ENCODE peak calls at places on chromosome 9, in five cellular contexts. D is H9, U is H1, N is neuronal stem cell, Q is mesenchymal stem cell. V is an unnamed sample.

GRCh38 chr9:35448511-35448910 is 41.4 kb upstream of the RUSC2 start:
- DNase-seq in D (no peak), N (no peak), Q (peak), U (no peak), V (no peak)

GRCh38 chr9:4297151-4297794 is 2.6 kb downstream of the GLIS3 start:
- DNase-seq in N (peak), U (peak), D (peak), Q (peak), V (peak)

GRCh38 chr9:97293207-97293721 is 14.2 kb upstream of the CCDC180 start:
- DNase-seq in D (no peak), Q (peak), U (no peak), N (no peak), V (no peak)

GRCh38 chr9:13860926-13861325 is 453.0 kb downstream of the NFIB start:
- DNase-seq in N (no peak), Q (no peak), U (no peak), D (no peak), V (no peak)

GRCh38 chr9:88106492-88106891 is 31.8 kb downstream of the SPATA31C2 start:
- DNase-seq in Q (peak), D (peak), N (no peak), U (no peak), V (peak)

GRCh38 chr9:13459071-13459470 is 179.6 kb upstream of the MPDZ start:
- DNase-seq in U (no peak), N (no peak), D (no peak), Q (no peak), V (no peak)

GRCh38 chr9:128001411-128002298 is 20.9 kb upstream of the EEIG1 start:
- DNase-seq in D (peak), N (no peak), Q (peak), U (peak), V (peak)

GRCh38 chr9:30015073-30015472 is 2369.4 kb upstream of the ACO1 start:
- DNase-seq in D (no peak), N (no peak), U (no peak), Q (peak), V (no peak)

GRCh38 chr9:70406446-70406862 is 8.0 kb downstream of the KLF9 start:
- DNase-seq in D (no peak), U (no peak), N (no peak), Q (peak), V (no peak)

GRCh38 chr9:113787871-113788270 is 88.2 kb upstream of the ZNF618 start:
- DNase-seq in D (peak), Q (no peak), U (no peak), N (no peak), V (no peak)

GRCh38 chr9:99931155-99931840 is 24.8 kb downstream of the STX17 start:
- DNase-seq in Q (no peak), D (no peak), N (no peak), U (no peak), V (no peak)

GRCh38 chr9:34047864-34048729 is 590 bp downstream of the UBAP2 start:
- DNase-seq in U (no peak), D (peak), N (peak), Q (no peak), V (no peak)

GRCh38 chr9:86263876-86264275 is 4.4 kb upstream of the C9orf153 start:
- DNase-seq in U (no peak), Q (no peak), D (no peak), N (no peak), V (no peak)

GRCh38 chr9:130426883-130427282 is 17.9 kb upstream of the ASS1 start:
- DNase-seq in N (no peak), U (no peak), D (peak), Q (peak), V (no peak)

GRCh38 chr9:15304620-15305019 is 2.4 kb downstream of the TTC39B start:
- DNase-seq in D (no peak), U (peak), Q (no peak), N (no peak), V (no peak)

GRCh38 chr9:70635790-70636189 is 221.3 kb upstream of the KLF9 start:
- DNase-seq in Q (no peak), U (no peak), N (no peak), D (no peak), V (no peak)

GRCh38 chr9:99181621-99182020 is 40.1 kb downstream of the ALG2 start:
- DNase-seq in U (no peak), D (no peak), Q (peak), N (no peak), V (peak)

DNA sequence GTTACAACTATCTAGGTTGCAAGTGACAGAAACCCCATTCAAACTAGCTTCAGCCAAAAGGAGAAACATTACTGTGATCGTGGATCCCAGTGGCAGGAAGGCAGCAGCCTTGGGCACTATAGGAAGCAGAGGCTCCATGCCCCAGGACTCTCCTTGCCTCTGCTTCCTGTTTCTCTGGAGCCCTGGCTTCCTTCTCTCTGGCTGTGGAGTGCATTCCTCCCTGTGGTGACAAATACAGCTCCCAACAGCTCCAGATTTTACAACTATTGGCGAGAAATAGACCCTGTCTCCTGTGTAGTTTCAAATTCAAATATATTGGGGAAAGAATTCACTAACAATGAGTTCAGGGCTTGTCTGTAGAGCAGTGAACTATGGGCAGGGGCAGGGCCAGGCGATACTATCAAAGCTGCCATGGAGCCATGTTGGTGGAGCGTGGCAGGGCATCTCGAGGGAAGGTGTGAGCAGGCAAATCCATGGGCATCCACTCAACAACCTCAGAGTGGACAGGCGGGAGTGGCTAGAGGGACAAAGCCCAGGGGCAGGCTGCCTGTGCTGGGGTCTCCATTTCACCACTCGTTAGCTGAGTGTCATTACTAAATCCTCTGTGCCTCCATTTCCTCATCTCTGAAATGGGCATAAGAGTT is 189.5 kb downstream of the ERCC6L2 start:
- DNase-seq in D (no peak), U (no peak), N (no peak), Q (no peak), V (no peak)
- H2BK12ac ChIP-seq in D (no peak), U (no peak), N (no peak), Q (peak), V (no peak)

GRCh38 chr9:108724669-108725068 is 131.1 kb downstream of the ACTL7B start:
- DNase-seq in D (no peak), Q (no peak), N (no peak), U (no peak), V (no peak)
- H2AFZ ChIP-seq in D (no peak), Q (no peak), N (no peak), U (no peak), V (no peak)

DNA sequence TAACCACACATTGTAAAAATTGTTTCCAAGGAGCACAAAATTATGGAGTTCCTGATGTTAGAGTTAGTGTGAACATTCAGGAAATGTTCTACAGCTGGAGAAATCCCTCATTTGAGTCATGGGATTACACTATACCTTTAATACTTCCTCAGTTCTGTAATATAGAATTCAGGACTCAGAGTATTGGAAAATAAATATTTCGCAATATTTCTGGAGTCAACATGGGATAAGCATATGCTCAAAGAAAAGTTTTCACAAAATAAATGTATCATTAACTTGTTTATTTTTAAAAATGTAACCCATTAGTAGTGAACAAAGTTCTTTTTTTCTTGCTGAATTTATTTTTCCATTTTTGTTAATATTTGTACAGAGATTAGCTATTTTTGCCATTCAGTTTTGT is 8.6 kb downstream of the CYLC2 start:
- DNase-seq in U (no peak), N (no peak), Q (no peak), D (no peak), V (no peak)
- H2BK12ac ChIP-seq in U (no peak), N (no peak), Q (no peak), D (no peak), V (no peak)

GRCh38 chr9:129254566-129255287 is 76.7 kb upstream of the IER5L start:
- DNase-seq in Q (no peak), N (no peak), U (no peak), D (no peak), V (no peak)

GRCh38 chr9:129256959-129257713 is 79.1 kb upstream of the IER5L start:
- DNase-seq in U (no peak), N (no peak), D (no peak), Q (peak), V (peak)

GRCh38 chr9:129250786-129251185 is 72.7 kb upstream of the IER5L start:
- DNase-seq in U (no peak), N (no peak), D (no peak), Q (peak), V (no peak)

GRCh38 chr9:129253820-129254381 is 75.8 kb upstream of the IER5L start:
- DNase-seq in Q (no peak), U (no peak), D (no peak), N (no peak), V (no peak)

DNA sequence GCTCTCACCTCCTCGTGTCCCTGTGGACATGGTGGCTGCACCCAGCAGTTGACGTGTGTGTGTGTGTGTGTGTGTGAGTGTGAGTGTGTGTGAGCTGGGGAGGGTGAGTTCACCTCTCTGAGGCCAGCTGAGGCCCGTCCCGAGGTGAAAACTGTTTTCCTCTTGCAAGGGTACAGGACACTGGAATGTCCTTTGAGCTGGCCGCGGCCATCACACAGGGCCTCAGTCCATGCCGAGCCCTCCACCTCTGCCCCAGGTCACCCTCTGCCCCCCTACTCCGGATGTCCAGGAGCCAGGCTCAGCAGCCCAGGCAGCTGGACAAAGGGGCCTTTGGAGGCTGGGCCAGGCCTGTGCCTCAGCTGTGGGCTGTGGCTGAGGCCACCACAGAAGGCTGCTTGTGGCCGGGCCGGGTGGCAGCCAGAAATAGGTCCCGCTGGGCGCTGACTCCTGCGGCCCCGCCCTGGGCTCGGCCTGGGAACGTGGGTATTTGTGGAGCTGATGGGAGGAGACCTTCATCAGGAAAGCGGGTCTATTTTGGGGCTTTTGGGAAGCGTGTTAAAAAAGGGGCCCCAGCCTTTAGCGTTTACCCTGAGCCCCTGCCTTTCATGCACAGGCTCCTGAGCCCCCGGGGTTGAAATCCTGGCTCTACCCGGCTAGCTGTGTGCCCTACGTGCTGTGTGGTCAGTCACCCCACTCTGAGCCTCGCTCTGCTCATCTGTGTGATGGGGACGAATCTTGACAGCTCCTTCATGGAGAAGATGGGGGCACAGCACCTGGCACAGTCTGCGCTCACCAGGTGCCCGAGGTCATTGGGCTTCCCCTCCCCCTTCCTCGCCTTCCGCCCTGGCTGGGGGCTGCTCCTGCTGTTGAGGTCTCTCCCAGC is 75.1 kb upstream of the IER5L start:
- DNase-seq in U (no peak), D (no peak), N (no peak), Q (no peak), V (no peak)
- H2AFZ ChIP-seq in U (no peak), D (no peak), N (peak), Q (no peak), V (no peak)

GRCh38 chr9:115411993-115412452 is 294.1 kb upstream of the TNC start:
- DNase-seq in Q (no peak), N (no peak), D (no peak), U (no peak), V (no peak)

GRCh38 chr9:115415450-115415849 is 297.5 kb upstream of the TNC start:
- DNase-seq in D (no peak), N (no peak), U (no peak), Q (no peak), V (no peak)

GRCh38 chr9:115413304-115413703 is 295.3 kb upstream of the TNC start:
- DNase-seq in D (no peak), U (no peak), Q (no peak), N (no peak), V (no peak)

GRCh38 chr9:115414561-115414960 is 296.6 kb upstream of the TNC start:
- DNase-seq in Q (no peak), U (no peak), N (no peak), D (no peak), V (no peak)

GRCh38 chr9:115413766-115414382 is 295.9 kb upstream of the TNC start:
- DNase-seq in Q (no peak), N (no peak), D (no peak), U (no peak), V (no peak)
- H2BK12ac ChIP-seq in Q (no peak), N (no peak), D (no peak), U (no peak), V (no peak)

GRCh38 chr9:101432171-101432570 is 3.4 kb downstream of the ALDOB start:
- DNase-seq in D (no peak), U (no peak), Q (no peak), N (no peak), V (no peak)

GRCh38 chr9:101429736-101430135 is 5.8 kb downstream of the ALDOB start:
- DNase-seq in U (no peak), D (no peak), N (no peak), Q (no peak), V (no peak)

GRCh38 chr9:101427957-101428655 is 7.5 kb downstream of the ALDOB start:
- DNase-seq in D (no peak), U (no peak), Q (no peak), N (no peak), V (no peak)

GRCh38 chr9:101428909-101429308 is 6.7 kb downstream of the ALDOB start:
- DNase-seq in N (no peak), D (no peak), U (no peak), Q (no peak), V (no peak)

GRCh38 chr9:101427337-101427736 is 8.2 kb downstream of the ALDOB start:
- DNase-seq in D (no peak), U (no peak), Q (no peak), N (no peak), V (no peak)
- H2AFZ ChIP-seq in D (no peak), U (no peak), Q (no peak), N (no peak), V (no peak)

GRCh38 chr9:137697832-137698231 is 79.0 kb downstream of the EHMT1 start:
- DNase-seq in Q (no peak), U (no peak), D (no peak), N (no peak), V (no peak)
- H2BK12ac ChIP-seq in Q (no peak), U (no peak), D (no peak), N (no peak), V (no peak)

GRCh38 chr9:27108981-27109541 is at the start of gene TEK:
- DNase-seq in Q (peak), D (peak), U (no peak), N (peak), V (no peak)
- H2AFZ ChIP-seq in Q (peak), D (peak), U (peak), N (peak), V (peak)

GRCh38 chr9:133301253-133302230 is 26.5 kb upstream of the ABO start:
- DNase-seq in Q (no peak), D (no peak), U (no peak), N (no peak), V (no peak)
- H2BK12ac ChIP-seq in Q (no peak), D (no peak), U (no peak), N (no peak), V (no peak)

V was measured in trophoblast cell.